ENCODE peak calls at places on chromosome 2, in eight cellular contexts. Q, M, Z, S, P, R, U and T are unnamed samples.
A peak's percentile ranks its signal among the peaks of the same experiment; 100 is the strongest.

GRCh38 chr2:161085041-161085598 is 75.1 kb upstream of the TANK start:
- DNase-seq in Q (peak; percentile 23), R (no peak), Z (no peak), M (no peak), S (no peak), P (no peak), U (no peak), T (no peak)

GRCh38 chr2:109526442-109526970 is 87.3 kb downstream of the SEPTIN10 start:
- DNase-seq in R (peak; percentile 47), S (no peak), P (no peak), U (no peak), M (no peak), Q (no peak), Z (peak; percentile 4), T (no peak)

GRCh38 chr2:187124514-187124913 is 275.5 kb upstream of the ZSWIM2 start:
- DNase-seq in U (no peak), P (no peak), Z (no peak), M (no peak), R (no peak), Q (no peak), S (no peak), T (no peak)

GRCh38 chr2:285990-286389 is 1.9 kb downstream of the ALKAL2 start:
- DNase-seq in P (no peak), M (no peak), R (no peak), S (no peak), Z (no peak), Q (no peak), U (no peak), T (no peak)

GRCh38 chr2:235063501-235063961 is 111.7 kb downstream of the SH3BP4 start:
- DNase-seq in S (no peak), Z (no peak), Q (no peak), P (peak; percentile 61), M (no peak), U (no peak), R (no peak), T (no peak)

GRCh38 chr2:196389670-196390069 is 218.3 kb upstream of the STK17B start:
- DNase-seq in U (no peak), Q (peak; percentile 41), M (no peak), R (no peak), P (no peak), S (no peak), Z (no peak), T (no peak)

GRCh38 chr2:154588838-154589237 is 109.7 kb upstream of the KCNJ3 start:
- DNase-seq in U (no peak), S (no peak), M (no peak), R (no peak), Z (no peak), P (no peak), Q (no peak), T (no peak)

GRCh38 chr2:224561234-224562005 is 23.7 kb downstream of the CUL3 start:
- DNase-seq in U (no peak), M (no peak), S (no peak), P (no peak), R (no peak), Q (no peak), Z (no peak), T (no peak)

GRCh38 chr2:69915050-69915945 is at the start of gene MXD1:
- DNase-seq in R (peak; percentile 91), M (no peak), Q (peak; percentile 48), Z (peak; percentile 24), P (peak; percentile 23), S (peak; percentile 94), U (peak; percentile 31), T (peak; percentile 31)

GRCh38 chr2:133380991-133381390 is 187.3 kb downstream of the NCKAP5 start:
- DNase-seq in S (no peak), M (no peak), Q (no peak), Z (no peak), U (no peak), R (no peak), P (no peak), T (no peak)

GRCh38 chr2:26462511-26463251 is 15.2 kb downstream of the OTOF start:
- DNase-seq in Z (no peak), U (peak; percentile 90), M (peak; percentile 74), P (no peak), R (peak; percentile 56), S (no peak), Q (peak; percentile 72), T (peak; percentile 53)

GRCh38 chr2:182078988-182079602 is 93.4 kb downstream of the PPP1R1C start:
- DNase-seq in P (no peak), Q (no peak), M (no peak), S (no peak), Z (no peak), U (no peak), R (no peak), T (no peak)

GRCh38 chr2:224127871-224128501 is 88.9 kb upstream of the SERPINE2 start:
- DNase-seq in P (no peak), Z (no peak), S (no peak), Q (no peak), M (no peak), U (peak; percentile 10), R (no peak), T (no peak)

GRCh38 chr2:160405077-160405865 is 88.3 kb downstream of the RBMS1 start:
- DNase-seq in M (no peak), P (no peak), U (no peak), R (no peak), S (no peak), Z (no peak), Q (no peak), T (no peak)

GRCh38 chr2:149800624-149801220 is 213.1 kb upstream of the MMADHC start:
- DNase-seq in M (no peak), P (no peak), Z (no peak), Q (no peak), U (no peak), S (no peak), R (no peak), T (no peak)

GRCh38 chr2:156343096-156343939 is 10.8 kb upstream of the NR4A2 start:
- DNase-seq in M (no peak), Z (no peak), S (no peak), U (no peak), R (no peak), P (no peak), Q (peak; percentile 61), T (no peak)

GRCh38 chr2:239442192-239442591 is 41.4 kb upstream of the HDAC4 start:
- DNase-seq in U (no peak), R (no peak), Z (no peak), P (no peak), Q (no peak), S (no peak), M (no peak), T (no peak)

DNA sequence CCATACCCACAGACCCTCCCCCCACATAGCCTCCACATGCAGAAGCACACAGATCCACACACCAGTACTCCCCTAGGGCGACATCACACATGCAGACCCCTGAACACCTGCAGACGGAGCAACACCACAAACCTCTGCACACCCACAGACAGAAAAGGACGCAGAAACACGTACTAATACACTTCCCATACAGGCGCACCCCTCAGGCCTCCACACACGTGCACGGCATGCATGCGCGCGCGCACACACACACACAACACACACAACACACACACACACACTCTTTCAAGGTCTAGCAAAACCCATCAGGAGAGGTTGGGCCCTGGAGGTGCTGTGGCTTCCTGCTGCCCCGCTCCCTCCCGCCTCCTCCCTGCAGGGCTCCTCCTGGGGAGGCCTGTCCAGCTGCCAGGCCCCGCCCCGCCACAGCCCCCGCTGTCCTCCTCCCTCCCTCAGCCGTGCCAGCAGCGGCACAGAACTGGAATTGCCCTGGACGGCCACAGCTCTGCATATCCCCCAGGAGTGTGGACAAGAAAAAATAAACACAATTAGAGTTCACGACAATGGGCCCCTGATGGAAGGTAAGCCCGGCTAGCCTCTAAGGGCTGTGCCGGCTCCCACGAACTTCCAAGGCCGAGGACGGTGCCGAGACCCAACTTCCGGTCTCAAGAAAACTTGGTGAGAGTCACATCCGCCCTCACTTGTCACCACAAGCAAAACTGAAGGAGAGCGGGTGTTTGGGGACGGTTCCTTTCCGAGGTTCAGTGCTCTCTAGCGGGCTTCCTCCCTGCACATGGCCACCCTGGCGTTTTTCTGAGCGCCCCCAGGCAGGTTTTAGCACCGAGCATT is 6.8 kb downstream of the ZFP36L2 start:
- DNase-seq in P (peak; percentile 91), Z (peak; percentile 80), M (peak; percentile 93), R (peak; percentile 97), S (peak; percentile 95), Q (peak; percentile 93), U (peak; percentile 90), T (peak; percentile 94)
- TF ChIP-seq POLR2A in P (peak; percentile 43), Z (peak; percentile 31), M (peak; percentile 48), R (no peak), S (peak; percentile 48), Q (peak; percentile 86), U (peak; percentile 57), T (no peak)

DNA sequence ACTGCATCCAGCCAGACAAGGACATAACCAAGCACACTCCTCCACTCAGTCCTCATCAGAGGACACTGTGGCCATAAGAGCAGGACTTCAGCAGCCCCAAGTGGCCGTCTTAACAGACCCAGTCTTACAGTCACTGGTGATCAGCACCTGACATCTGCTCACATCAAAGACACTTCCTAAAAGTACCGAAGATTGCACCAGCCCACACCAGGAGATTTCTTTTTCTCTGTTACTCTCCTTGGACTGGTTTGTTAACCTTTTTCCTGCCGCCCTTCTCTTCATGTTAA is 44.1 kb downstream of the MRPS5 start:
- DNase-seq in U (no peak), P (no peak), Q (peak; percentile 17), S (no peak), Z (no peak), R (no peak), M (peak; percentile 39), T (no peak)
- H3K4me3 ChIP-seq in U (no peak overlapping the region), P (no peak overlapping the region), Q (no peak overlapping the region), S (no peak overlapping the region), Z (no peak overlapping the region), R (no peak overlapping the region), M (peak overlapping the region; percentile 54), T (no peak overlapping the region)

DNA sequence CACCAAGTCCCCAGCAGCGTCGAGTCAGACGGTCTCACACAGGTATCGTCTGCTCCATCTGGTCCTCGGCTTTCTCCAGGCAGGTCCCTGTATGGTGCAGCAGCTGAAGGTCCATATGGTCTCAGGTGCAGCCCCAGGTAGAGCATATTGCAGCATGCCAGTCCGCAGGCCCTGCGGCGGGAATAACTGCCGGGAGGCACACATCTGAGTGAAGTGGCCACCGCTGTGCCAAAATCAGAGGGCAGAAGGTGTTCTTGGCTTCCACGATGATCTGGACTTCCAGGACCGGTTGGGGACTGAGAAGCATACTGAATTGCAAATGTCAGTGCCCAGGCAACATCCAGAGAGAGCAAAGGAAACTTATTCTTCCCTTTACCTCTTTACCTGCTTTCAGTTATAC is 320.3 kb downstream of the RNF144A start:
- DNase-seq in S (peak; percentile 33), U (no peak), Q (no peak), P (no peak), Z (no peak), R (no peak), M (no peak), T (no peak)
- TF ChIP-seq CTCF in S (no peak), U (no peak), Q (no peak), P (no peak), Z (no peak), R (no peak), M (no peak), T (no peak)

DNA sequence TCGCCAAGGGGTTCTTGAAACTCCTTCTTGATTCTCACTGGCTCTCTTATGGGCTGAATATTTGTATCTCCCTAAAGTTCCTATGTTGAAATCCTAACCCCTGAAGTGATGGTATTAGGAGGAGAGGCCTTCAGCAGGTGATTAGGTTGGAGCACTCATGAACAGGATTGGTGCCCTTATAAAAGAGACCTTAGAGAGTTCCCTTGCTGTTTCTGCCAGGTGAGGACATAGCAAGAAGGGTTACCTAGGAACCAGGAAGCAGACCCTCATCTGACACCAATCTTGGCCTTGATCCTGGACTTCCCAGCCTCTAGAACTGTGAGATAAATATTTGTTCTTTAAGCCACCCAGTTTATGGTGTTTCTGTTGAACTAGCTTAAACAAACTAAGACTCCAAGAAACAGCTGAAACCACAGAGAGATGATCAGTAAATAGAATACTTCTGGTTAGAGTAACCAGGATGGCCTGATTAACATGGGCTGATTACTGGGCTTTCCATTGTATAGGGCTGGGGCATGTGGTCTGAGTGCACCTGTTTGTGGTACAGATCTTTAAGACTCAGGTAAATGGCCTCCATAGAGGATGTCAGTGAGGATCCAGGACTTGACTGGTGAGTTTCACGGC is 7.7 kb upstream of the CDC42EP3 start:
- DNase-seq in R (no peak), S (no peak), P (no peak), M (no peak), Z (no peak), Q (no peak), U (no peak), T (no peak)
- TF ChIP-seq POLR2A in R (no peak), S (no peak), P (no peak), M (no peak), Z (no peak), Q (no peak), U (no peak), T (no peak)